ENCODE peak calls at places on chromosome 15, in eight cellular contexts. Z, G, I, J, D, O, P and B are unnamed samples.

GRCh38 chr15:27889258-27889657 is 209.9 kb downstream of the OCA2 start:
- DNase-seq in Z (no peak), G (no peak), I (no peak), J (no peak), D (peak), O (no peak), P (no peak), B (no peak)

GRCh38 chr15:25568751-25569150 is 129.9 kb upstream of the UBE3A start:
- DNase-seq in Z (no peak), G (no peak), I (no peak), J (peak), D (no peak), O (no peak), P (no peak), B (no peak)

GRCh38 chr15:101615414-101615985 is 36.7 kb downstream of the TM2D3 start:
- DNase-seq in Z (no peak), G (no peak), I (no peak), J (peak), D (no peak), O (no peak), P (peak), B (peak)

GRCh38 chr15:90465930-90466567 is 63.7 kb upstream of the CRTC3 start:
- DNase-seq in Z (no peak), G (no peak), I (no peak), J (no peak), D (no peak), O (no peak), P (peak), B (peak)

GRCh38 chr15:45205192-45205591 is 17.4 kb upstream of the SHF start:
- DNase-seq in Z (no peak), G (peak), I (peak), J (peak), D (peak), O (peak), P (peak), B (peak)

GRCh38 chr15:79896131-79896633 is 632 bp downstream of the MTHFS start:
- DNase-seq in Z (no peak), G (no peak), I (no peak), J (no peak), D (no peak), O (no peak), P (no peak), B (no peak)

GRCh38 chr15:63476229-63476632 is 28.2 kb upstream of the USP3 start:
- DNase-seq in Z (no peak), G (no peak), I (no peak), J (no peak), D (peak), O (no peak), P (peak), B (peak)

GRCh38 chr15:59157398-59157797 is 49.2 kb upstream of the LDHAL6B start:
- DNase-seq in Z (no peak), G (no peak), I (no peak), J (no peak), D (no peak), O (no peak), P (no peak), B (no peak)

GRCh38 chr15:64232400-64232799 is 69.6 kb upstream of the PPIB start:
- DNase-seq in Z (no peak), G (no peak), I (no peak), J (no peak), D (peak), O (no peak), P (no peak), B (peak)

GRCh38 chr15:20344601-20345400 is 196.8 kb downstream of the GOLGA6L6 start:
- DNase-seq in Z (no peak), G (no peak), I (no peak), J (no peak), D (no peak), O (peak), P (peak), B (no peak)

GRCh38 chr15:79170256-79170664 is 79.7 kb upstream of the RASGRF1 start:
- DNase-seq in Z (no peak), G (no peak), I (no peak), J (peak), D (peak), O (no peak), P (peak), B (no peak)

DNA sequence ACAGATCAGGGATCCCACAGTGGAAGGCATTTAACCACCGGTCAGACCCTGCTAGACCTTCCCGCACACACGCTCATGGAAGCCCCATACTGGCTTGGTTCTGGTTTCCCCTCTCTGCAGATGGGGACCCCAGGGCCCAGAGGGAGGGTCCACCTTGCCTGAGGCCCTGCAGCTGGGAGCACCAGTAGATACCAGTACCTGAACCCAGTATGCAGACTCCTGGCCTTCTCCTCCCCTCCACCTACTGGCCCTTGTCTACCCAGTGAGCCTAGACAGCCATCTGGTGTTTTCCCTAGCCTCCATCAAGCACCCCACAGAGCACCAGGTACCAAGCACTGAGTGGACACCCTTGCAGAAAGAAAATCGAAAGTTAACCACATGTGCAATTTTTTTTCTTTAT is 65.1 kb downstream of the MEGF11 start:
- DNase-seq in Z (no peak), G (no peak), I (no peak), J (no peak), D (no peak), O (no peak), P (no peak), B (no peak)
- TF ChIP-seq CTCF in Z (no peak), G (peak), I (no peak), J (peak), D (no peak), O (no peak), P (no peak), B (no peak)

DNA sequence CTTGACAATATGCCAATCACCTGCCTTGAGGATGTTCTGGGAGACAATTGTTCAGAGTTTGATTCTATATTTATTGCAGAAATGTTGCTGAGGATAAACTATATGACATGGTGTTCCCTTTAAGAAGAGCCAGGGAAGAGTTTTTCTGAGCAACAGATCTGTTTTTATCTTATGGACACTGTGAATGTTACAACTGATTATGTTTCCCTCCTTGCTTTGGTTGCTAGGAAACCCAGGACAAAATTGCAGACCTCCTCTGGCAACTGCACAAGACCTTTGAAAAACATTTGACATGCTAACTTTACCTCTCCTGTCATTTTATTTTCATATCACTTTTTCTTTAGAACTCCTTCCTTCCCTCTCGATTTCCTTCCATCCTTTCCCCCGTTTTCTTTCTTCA is 8.2 kb upstream of the TM6SF1 start:
- DNase-seq in Z (no peak), G (no peak), I (no peak), J (no peak), D (no peak), O (no peak), P (no peak), B (no peak)
- H3K4me3 ChIP-seq in Z (no peak), G (no peak), I (no peak), J (no peak), D (no peak), O (no peak), P (no peak), B (no peak)

GRCh38 chr15:81336568-81336967 is 12.6 kb upstream of the STARD5 start:
- DNase-seq in Z (no peak), G (peak), I (peak), J (no peak), D (peak), O (no peak), P (peak), B (peak)
- TF ChIP-seq CTCF in Z (peak), G (peak), I (no peak), J (peak), D (peak), O (no peak), P (peak), B (peak)

GRCh38 chr15:67019069-67019468 is 46.3 kb upstream of the SMAD3 start:
- DNase-seq in Z (no peak), G (no peak), I (no peak), J (no peak), D (no peak), O (no peak), P (no peak), B (no peak)
- H3K4me3 ChIP-seq in Z (no peak), G (no peak), I (no peak), J (no peak), D (no peak), O (no peak), P (no peak), B (no peak)

GRCh38 chr15:65963358-65963757 is 94.1 kb downstream of the RAB11A start:
- DNase-seq in Z (no peak), G (no peak), I (no peak), J (no peak), D (no peak), O (no peak), P (no peak), B (no peak)

GRCh38 chr15:65964792-65965433 is 95.6 kb downstream of the RAB11A start:
- DNase-seq in Z (no peak), G (no peak), I (no peak), J (no peak), D (no peak), O (no peak), P (no peak), B (no peak)

GRCh38 chr15:65963911-65964482 is 94.7 kb downstream of the RAB11A start:
- DNase-seq in Z (no peak), G (no peak), I (no peak), J (no peak), D (no peak), O (no peak), P (no peak), B (no peak)

GRCh38 chr15:65960586-65960985 is 91.3 kb downstream of the RAB11A start:
- DNase-seq in Z (no peak), G (no peak), I (no peak), J (no peak), D (no peak), O (no peak), P (no peak), B (no peak)

GRCh38 chr15:65962187-65962586 is 92.9 kb downstream of the RAB11A start:
- DNase-seq in Z (no peak), G (no peak), I (no peak), J (no peak), D (no peak), O (no peak), P (no peak), B (no peak)
- TF ChIP-seq CTCF in Z (no peak), G (no peak), I (no peak), J (peak), D (peak), O (no peak), P (no peak), B (no peak)

GRCh38 chr15:29569533-29570092 is 252.7 kb downstream of the TJP1 start:
- DNase-seq in Z (no peak), G (peak), I (no peak), J (no peak), D (no peak), O (no peak), P (no peak), B (no peak)
- H3K4me3 ChIP-seq in Z (peak), G (peak), I (no peak), J (peak), D (no peak), O (peak), P (no peak), B (no peak)

GRCh38 chr15:38991126-38991525 is 426.5 kb upstream of the RASGRP1 start:
- DNase-seq in Z (no peak), G (peak), I (no peak), J (no peak), D (peak), O (no peak), P (peak), B (peak)
- TF ChIP-seq CTCF in Z (peak), G (peak), I (peak), J (peak), D (peak), O (no peak), P (peak), B (peak)

DNA sequence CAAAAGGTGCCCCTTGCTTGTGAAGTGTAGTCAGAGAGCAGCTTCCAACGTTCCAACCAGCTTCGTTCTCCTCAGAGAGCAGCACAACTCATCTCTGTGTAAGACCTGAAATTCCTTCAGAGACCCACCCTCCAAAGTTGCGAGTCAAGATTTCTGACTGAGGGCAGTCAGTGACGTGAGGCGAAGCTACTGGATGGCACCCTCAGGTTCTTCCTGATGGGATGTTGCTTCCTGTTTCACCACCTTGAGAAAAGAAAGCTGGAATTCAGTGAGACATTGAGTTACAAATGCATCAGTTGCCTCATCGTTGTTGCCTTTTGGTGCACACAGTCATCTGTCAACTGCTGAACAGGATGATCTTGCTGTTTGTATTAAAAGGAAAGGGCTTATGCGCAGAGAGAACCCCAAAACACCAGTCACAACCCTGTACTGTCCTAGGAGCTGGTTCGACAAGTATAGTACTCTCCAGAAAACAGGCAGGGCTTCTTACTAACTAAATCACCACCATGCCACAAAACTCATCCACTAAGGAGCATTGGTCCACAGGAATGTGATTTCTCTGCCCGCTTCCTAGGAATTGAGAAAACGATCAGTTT is at the start of gene CERS3:
- DNase-seq in Z (no peak), G (no peak), I (no peak), J (no peak), D (peak), O (no peak), P (no peak), B (no peak)
- H3K4me3 ChIP-seq in Z (peak), G (no peak), I (no peak), J (no peak), D (peak), O (no peak), P (no peak), B (no peak)

GRCh38 chr15:40785158-40785557 is 15.4 kb downstream of the C15orf62 start:
- DNase-seq in Z (no peak), G (peak), I (no peak), J (no peak), D (no peak), O (no peak), P (no peak), B (no peak)
- TF ChIP-seq CTCF in Z (peak), G (peak), I (no peak), J (no peak), D (peak), O (peak), P (no peak), B (no peak)

DNA sequence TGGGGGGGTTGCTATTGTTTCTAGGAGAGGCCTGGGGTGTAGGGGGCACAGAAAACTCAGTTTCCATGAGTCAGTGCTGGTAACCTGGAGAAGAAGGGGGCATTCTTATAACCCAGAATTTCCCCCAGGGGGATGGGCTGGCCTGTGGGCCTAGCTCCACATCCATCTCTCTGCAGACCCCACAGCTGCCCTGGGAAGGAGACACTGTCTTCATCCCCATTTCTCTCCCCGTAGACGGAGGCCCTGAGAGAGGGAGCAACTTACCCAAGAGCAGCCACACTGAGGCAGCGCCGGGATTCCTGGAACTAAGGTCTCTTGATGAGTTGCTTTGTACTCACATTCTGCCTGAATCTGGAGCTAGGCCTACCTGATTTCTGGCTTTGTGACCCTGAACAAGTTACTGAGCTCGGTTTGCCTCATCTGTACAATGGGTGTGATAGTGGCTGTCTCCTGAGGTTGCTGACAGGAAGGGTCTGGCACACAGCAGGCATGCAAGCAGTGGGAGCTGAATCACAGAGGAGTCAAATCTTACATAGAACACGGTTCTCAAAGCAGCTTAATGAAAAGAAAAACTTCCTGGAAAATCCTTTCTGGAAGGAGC is 55.0 kb upstream of the LCTL start:
- DNase-seq in Z (no peak), G (no peak), I (no peak), J (no peak), D (no peak), O (no peak), P (no peak), B (no peak)
- H3K4me3 ChIP-seq in Z (no peak), G (peak), I (no peak), J (no peak), D (no peak), O (no peak), P (no peak), B (no peak)